ENCODE peak calls at places on chromosome 1, in four cellular contexts. One of them, this sample, is unnamed.
A peak's percentile ranks its signal among the peaks of the same experiment; 100 is the strongest.

GRCh38 chr1:17875171-17875881 is 120.2 kb downstream of the ACTL8 start:
- DNase-seq in CD4-positive, alpha-beta memory T cell: no peak
- DNase-seq in glutamatergic neuron: no peak
- DNase-seq in activated naive CD8-positive, alpha-beta T cell treated with anti-CD3 and anti-CD28 coated beads for 36 hours: no peak
- DNase-seq in this sample: peak; percentile 91

GRCh38 chr1:156926175-156926574 is 5.7 kb downstream of the LRRC71 start:
- DNase-seq in CD4-positive, alpha-beta memory T cell: no peak
- DNase-seq in glutamatergic neuron: no peak
- DNase-seq in activated naive CD8-positive, alpha-beta T cell treated with anti-CD3 and anti-CD28 coated beads for 36 hours: peak; percentile 80
- DNase-seq in this sample: peak; percentile 51

GRCh38 chr1:42977653-42978052 is 19.0 kb upstream of the SLC2A1 start:
- DNase-seq in CD4-positive, alpha-beta memory T cell: no peak
- DNase-seq in glutamatergic neuron: no peak
- DNase-seq in activated naive CD8-positive, alpha-beta T cell treated with anti-CD3 and anti-CD28 coated beads for 36 hours: no peak
- DNase-seq in this sample: no peak

GRCh38 chr1:219088778-219089557 is 84.7 kb upstream of the LYPLAL1 start:
- DNase-seq in CD4-positive, alpha-beta memory T cell: no peak
- DNase-seq in glutamatergic neuron: no peak
- DNase-seq in activated naive CD8-positive, alpha-beta T cell treated with anti-CD3 and anti-CD28 coated beads for 36 hours: no peak
- DNase-seq in this sample: peak; percentile 97

GRCh38 chr1:100628631-100629081 is 90.7 kb downstream of the GPR88 start:
- DNase-seq in CD4-positive, alpha-beta memory T cell: no peak
- DNase-seq in glutamatergic neuron: no peak
- DNase-seq in activated naive CD8-positive, alpha-beta T cell treated with anti-CD3 and anti-CD28 coated beads for 36 hours: no peak
- DNase-seq in this sample: peak; percentile 63

GRCh38 chr1:153791856-153792253 is 16.6 kb downstream of the SLC27A3 start:
- DNase-seq in CD4-positive, alpha-beta memory T cell: no peak
- DNase-seq in glutamatergic neuron: no peak
- DNase-seq in activated naive CD8-positive, alpha-beta T cell treated with anti-CD3 and anti-CD28 coated beads for 36 hours: peak; percentile 35
- DNase-seq in this sample: peak; percentile 76

GRCh38 chr1:25926731-25927496 is 20.7 kb upstream of the STMN1 start:
- DNase-seq in CD4-positive, alpha-beta memory T cell: no peak
- DNase-seq in glutamatergic neuron: peak; percentile 52
- DNase-seq in activated naive CD8-positive, alpha-beta T cell treated with anti-CD3 and anti-CD28 coated beads for 36 hours: no peak
- DNase-seq in this sample: no peak

GRCh38 chr1:186033744-186034345 is 299.7 kb downstream of the HMCN1 start:
- DNase-seq in CD4-positive, alpha-beta memory T cell: no peak
- DNase-seq in glutamatergic neuron: no peak
- DNase-seq in activated naive CD8-positive, alpha-beta T cell treated with anti-CD3 and anti-CD28 coated beads for 36 hours: no peak
- DNase-seq in this sample: peak; percentile 20

GRCh38 chr1:181858135-181858534 is 203.4 kb downstream of the ZNF648 start:
- DNase-seq in CD4-positive, alpha-beta memory T cell: no peak
- DNase-seq in glutamatergic neuron: no peak
- DNase-seq in activated naive CD8-positive, alpha-beta T cell treated with anti-CD3 and anti-CD28 coated beads for 36 hours: no peak
- DNase-seq in this sample: no peak

GRCh38 chr1:45953934-45954333 is 150.5 kb downstream of the MAST2 start:
- DNase-seq in CD4-positive, alpha-beta memory T cell: no peak
- DNase-seq in glutamatergic neuron: no peak
- DNase-seq in activated naive CD8-positive, alpha-beta T cell treated with anti-CD3 and anti-CD28 coated beads for 36 hours: no peak
- DNase-seq in this sample: peak; percentile 33

GRCh38 chr1:202798260-202798659 is 10.0 kb downstream of the KDM5B start:
- DNase-seq in CD4-positive, alpha-beta memory T cell: no peak
- DNase-seq in glutamatergic neuron: no peak
- DNase-seq in activated naive CD8-positive, alpha-beta T cell treated with anti-CD3 and anti-CD28 coated beads for 36 hours: no peak
- DNase-seq in this sample: no peak

GRCh38 chr1:204148098-204148406 is 3.8 kb downstream of the ETNK2 start:
- DNase-seq in CD4-positive, alpha-beta memory T cell: no peak
- DNase-seq in glutamatergic neuron: no peak
- DNase-seq in activated naive CD8-positive, alpha-beta T cell treated with anti-CD3 and anti-CD28 coated beads for 36 hours: no peak
- DNase-seq in this sample: no peak

GRCh38 chr1:44531785-44532566 is 126.9 kb downstream of the RNF220 start:
- DNase-seq in CD4-positive, alpha-beta memory T cell: no peak
- DNase-seq in glutamatergic neuron: no peak
- DNase-seq in activated naive CD8-positive, alpha-beta T cell treated with anti-CD3 and anti-CD28 coated beads for 36 hours: no peak
- DNase-seq in this sample: peak; percentile 61